ENCODE peak calls at places on chromosomes 7 and 10, in nine cellular contexts. One of them, this sample, is unnamed.

GRCh38 chr7:99380032-99380822 is 5.7 kb downstream of the ARPC1B start:
- DNase-seq in activated T-cell treated with anti-CD3 and anti-CD28 coated beads for 48 hours: peak; percentile 41
- DNase-seq in stimulated activated CD4-positive, alpha-beta T cell treated with anti-CD3 and anti-CD28 coated beads, Interleukin-12 subunit alpha, Interleukin-12 subunit beta, amount 100 ng/mL, for 48 hours: peak; percentile 49
- DNase-seq in LoVo: no peak
- DNase-seq in psoas muscle: no peak
- DNase-seq in NCI-H2107: no peak
- DNase-seq in T-helper 22 cell: no peak
- DNase-seq in prostate gland: no peak
- DNase-seq in non-pigmented ciliary epithelial cell: no peak
- DNase-seq in this sample: no peak

GRCh38 chr7:77284005-77284404 is 84.4 kb upstream of the FGL2 start:
- DNase-seq in non-pigmented ciliary epithelial cell: no peak
- DNase-seq in NCI-H2107: no peak
- DNase-seq in LoVo: no peak
- DNase-seq in T-helper 22 cell: no peak
- DNase-seq in psoas muscle: no peak
- DNase-seq in activated T-cell treated with anti-CD3 and anti-CD28 coated beads for 48 hours: no peak
- DNase-seq in stimulated activated CD4-positive, alpha-beta T cell treated with anti-CD3 and anti-CD28 coated beads, Interleukin-12 subunit alpha, Interleukin-12 subunit beta, amount 100 ng/mL, for 48 hours: no peak
- DNase-seq in prostate gland: no peak
- DNase-seq in this sample: no peak

GRCh38 chr10:119412831-119413737 is 129.4 kb downstream of the RGS10 start:
- DNase-seq in NCI-H2107: no peak
- DNase-seq in prostate gland: no peak
- DNase-seq in non-pigmented ciliary epithelial cell: no peak
- DNase-seq in stimulated activated CD4-positive, alpha-beta T cell treated with anti-CD3 and anti-CD28 coated beads, Interleukin-12 subunit alpha, Interleukin-12 subunit beta, amount 100 ng/mL, for 48 hours: no peak
- DNase-seq in T-helper 22 cell: no peak
- DNase-seq in psoas muscle: no peak
- DNase-seq in activated T-cell treated with anti-CD3 and anti-CD28 coated beads for 48 hours: no peak
- DNase-seq in LoVo: no peak
- DNase-seq in this sample: no peak

GRCh38 chr10:71542476-71542875 is 145.8 kb downstream of the CDH23 start:
- DNase-seq in LoVo: no peak
- DNase-seq in NCI-H2107: no peak
- DNase-seq in prostate gland: peak; percentile 12
- DNase-seq in psoas muscle: no peak
- DNase-seq in activated T-cell treated with anti-CD3 and anti-CD28 coated beads for 48 hours: no peak
- DNase-seq in T-helper 22 cell: no peak
- DNase-seq in stimulated activated CD4-positive, alpha-beta T cell treated with anti-CD3 and anti-CD28 coated beads, Interleukin-12 subunit alpha, Interleukin-12 subunit beta, amount 100 ng/mL, for 48 hours: no peak
- DNase-seq in non-pigmented ciliary epithelial cell: no peak
- DNase-seq in this sample: no peak

GRCh38 chr7:32937344-32938174 is 19.7 kb upstream of the FKBP9 start:
- DNase-seq in non-pigmented ciliary epithelial cell: no peak
- DNase-seq in activated T-cell treated with anti-CD3 and anti-CD28 coated beads for 48 hours: no peak
- DNase-seq in stimulated activated CD4-positive, alpha-beta T cell treated with anti-CD3 and anti-CD28 coated beads, Interleukin-12 subunit alpha, Interleukin-12 subunit beta, amount 100 ng/mL, for 48 hours: no peak
- DNase-seq in prostate gland: peak; percentile 21
- DNase-seq in LoVo: no peak
- DNase-seq in NCI-H2107: no peak
- DNase-seq in T-helper 22 cell: no peak
- DNase-seq in psoas muscle: peak; percentile 65
- DNase-seq in this sample: no peak

GRCh38 chr10:114044251-114045070 is 795 bp downstream of the ADRB1 start:
- DNase-seq in prostate gland: no peak
- DNase-seq in LoVo: no peak
- DNase-seq in psoas muscle: peak; percentile 51
- DNase-seq in stimulated activated CD4-positive, alpha-beta T cell treated with anti-CD3 and anti-CD28 coated beads, Interleukin-12 subunit alpha, Interleukin-12 subunit beta, amount 100 ng/mL, for 48 hours: no peak
- DNase-seq in NCI-H2107: no peak
- DNase-seq in non-pigmented ciliary epithelial cell: no peak
- DNase-seq in activated T-cell treated with anti-CD3 and anti-CD28 coated beads for 48 hours: no peak
- DNase-seq in T-helper 22 cell: no peak
- DNase-seq in this sample: peak; percentile 9

GRCh38 chr10:3172081-3172445 is 519 bp downstream of the PITRM1 start:
- DNase-seq in prostate gland: no peak
- DNase-seq in psoas muscle: no peak
- DNase-seq in non-pigmented ciliary epithelial cell: peak; percentile 42
- DNase-seq in LoVo: peak; percentile 35
- DNase-seq in stimulated activated CD4-positive, alpha-beta T cell treated with anti-CD3 and anti-CD28 coated beads, Interleukin-12 subunit alpha, Interleukin-12 subunit beta, amount 100 ng/mL, for 48 hours: peak; percentile 40
- DNase-seq in T-helper 22 cell: no peak
- DNase-seq in activated T-cell treated with anti-CD3 and anti-CD28 coated beads for 48 hours: no peak
- DNase-seq in NCI-H2107: no peak
- DNase-seq in this sample: no peak

GRCh38 chr10:18501610-18502009 is 149.8 kb downstream of the NSUN6 start:
- DNase-seq in NCI-H2107: no peak
- DNase-seq in T-helper 22 cell: no peak
- DNase-seq in prostate gland: no peak
- DNase-seq in psoas muscle: no peak
- DNase-seq in stimulated activated CD4-positive, alpha-beta T cell treated with anti-CD3 and anti-CD28 coated beads, Interleukin-12 subunit alpha, Interleukin-12 subunit beta, amount 100 ng/mL, for 48 hours: no peak
- DNase-seq in LoVo: no peak
- DNase-seq in non-pigmented ciliary epithelial cell: no peak
- DNase-seq in activated T-cell treated with anti-CD3 and anti-CD28 coated beads for 48 hours: no peak
- DNase-seq in this sample: no peak

GRCh38 chr10:80498039-80498832 is 39.5 kb upstream of the SH2D4B start:
- DNase-seq in T-helper 22 cell: no peak
- DNase-seq in prostate gland: no peak
- DNase-seq in non-pigmented ciliary epithelial cell: no peak
- DNase-seq in NCI-H2107: no peak
- DNase-seq in stimulated activated CD4-positive, alpha-beta T cell treated with anti-CD3 and anti-CD28 coated beads, Interleukin-12 subunit alpha, Interleukin-12 subunit beta, amount 100 ng/mL, for 48 hours: no peak
- DNase-seq in psoas muscle: peak; percentile 35
- DNase-seq in LoVo: no peak
- DNase-seq in activated T-cell treated with anti-CD3 and anti-CD28 coated beads for 48 hours: no peak
- DNase-seq in this sample: peak; percentile 43

GRCh38 chr10:110387617-110387982 is 82.9 kb upstream of the SMNDC1 start:
- DNase-seq in stimulated activated CD4-positive, alpha-beta T cell treated with anti-CD3 and anti-CD28 coated beads, Interleukin-12 subunit alpha, Interleukin-12 subunit beta, amount 100 ng/mL, for 48 hours: no peak
- DNase-seq in prostate gland: no peak
- DNase-seq in NCI-H2107: no peak
- DNase-seq in non-pigmented ciliary epithelial cell: no peak
- DNase-seq in LoVo: no peak
- DNase-seq in activated T-cell treated with anti-CD3 and anti-CD28 coated beads for 48 hours: no peak
- DNase-seq in T-helper 22 cell: no peak
- DNase-seq in psoas muscle: no peak
- DNase-seq in this sample: no peak

GRCh38 chr7:82726038-82726800 is 282.6 kb upstream of the CACNA2D1 start:
- DNase-seq in LoVo: no peak
- DNase-seq in non-pigmented ciliary epithelial cell: no peak
- DNase-seq in psoas muscle: no peak
- DNase-seq in T-helper 22 cell: no peak
- DNase-seq in activated T-cell treated with anti-CD3 and anti-CD28 coated beads for 48 hours: no peak
- DNase-seq in prostate gland: no peak
- DNase-seq in stimulated activated CD4-positive, alpha-beta T cell treated with anti-CD3 and anti-CD28 coated beads, Interleukin-12 subunit alpha, Interleukin-12 subunit beta, amount 100 ng/mL, for 48 hours: no peak
- DNase-seq in NCI-H2107: no peak
- DNase-seq in this sample: no peak

GRCh38 chr7:70060298-70061068 is 462.2 kb downstream of the AUTS2 start:
- DNase-seq in T-helper 22 cell: no peak
- DNase-seq in psoas muscle: no peak
- DNase-seq in NCI-H2107: no peak
- DNase-seq in activated T-cell treated with anti-CD3 and anti-CD28 coated beads for 48 hours: no peak
- DNase-seq in non-pigmented ciliary epithelial cell: no peak
- DNase-seq in prostate gland: no peak
- DNase-seq in stimulated activated CD4-positive, alpha-beta T cell treated with anti-CD3 and anti-CD28 coated beads, Interleukin-12 subunit alpha, Interleukin-12 subunit beta, amount 100 ng/mL, for 48 hours: no peak
- DNase-seq in LoVo: no peak
- DNase-seq in this sample: peak; percentile 48

GRCh38 chr7:28155019-28155660 is 25.5 kb downstream of the JAZF1 start:
- DNase-seq in prostate gland: no peak
- DNase-seq in NCI-H2107: no peak
- DNase-seq in T-helper 22 cell: no peak
- DNase-seq in activated T-cell treated with anti-CD3 and anti-CD28 coated beads for 48 hours: no peak
- DNase-seq in LoVo: no peak
- DNase-seq in psoas muscle: no peak
- DNase-seq in stimulated activated CD4-positive, alpha-beta T cell treated with anti-CD3 and anti-CD28 coated beads, Interleukin-12 subunit alpha, Interleukin-12 subunit beta, amount 100 ng/mL, for 48 hours: no peak
- DNase-seq in non-pigmented ciliary epithelial cell: no peak
- DNase-seq in this sample: no peak

GRCh38 chr7:106039486-106040060 is 72.5 kb downstream of the SYPL1 start:
- DNase-seq in T-helper 22 cell: no peak
- DNase-seq in non-pigmented ciliary epithelial cell: no peak
- DNase-seq in LoVo: no peak
- DNase-seq in stimulated activated CD4-positive, alpha-beta T cell treated with anti-CD3 and anti-CD28 coated beads, Interleukin-12 subunit alpha, Interleukin-12 subunit beta, amount 100 ng/mL, for 48 hours: no peak
- DNase-seq in psoas muscle: no peak
- DNase-seq in prostate gland: no peak
- DNase-seq in activated T-cell treated with anti-CD3 and anti-CD28 coated beads for 48 hours: no peak
- DNase-seq in NCI-H2107: no peak
- DNase-seq in this sample: peak; percentile 83

GRCh38 chr7:129773328-129773731 is 161.8 kb downstream of the NRF1 start:
- DNase-seq in prostate gland: no peak
- DNase-seq in activated T-cell treated with anti-CD3 and anti-CD28 coated beads for 48 hours: no peak
- DNase-seq in psoas muscle: no peak
- DNase-seq in stimulated activated CD4-positive, alpha-beta T cell treated with anti-CD3 and anti-CD28 coated beads, Interleukin-12 subunit alpha, Interleukin-12 subunit beta, amount 100 ng/mL, for 48 hours: no peak
- DNase-seq in NCI-H2107: no peak
- DNase-seq in non-pigmented ciliary epithelial cell: no peak
- DNase-seq in LoVo: no peak
- DNase-seq in T-helper 22 cell: no peak
- DNase-seq in this sample: no peak

GRCh38 chr10:123721441-123722049 is 55.4 kb downstream of the GPR26 start:
- DNase-seq in T-helper 22 cell: no peak
- DNase-seq in non-pigmented ciliary epithelial cell: no peak
- DNase-seq in prostate gland: no peak
- DNase-seq in psoas muscle: no peak
- DNase-seq in LoVo: no peak
- DNase-seq in stimulated activated CD4-positive, alpha-beta T cell treated with anti-CD3 and anti-CD28 coated beads, Interleukin-12 subunit alpha, Interleukin-12 subunit beta, amount 100 ng/mL, for 48 hours: no peak
- DNase-seq in activated T-cell treated with anti-CD3 and anti-CD28 coated beads for 48 hours: no peak
- DNase-seq in NCI-H2107: no peak
- DNase-seq in this sample: no peak

GRCh38 chr10:84574101-84574500 is 245.7 kb downstream of the CCSER2 start:
- DNase-seq in stimulated activated CD4-positive, alpha-beta T cell treated with anti-CD3 and anti-CD28 coated beads, Interleukin-12 subunit alpha, Interleukin-12 subunit beta, amount 100 ng/mL, for 48 hours: no peak
- DNase-seq in LoVo: no peak
- DNase-seq in psoas muscle: no peak
- DNase-seq in activated T-cell treated with anti-CD3 and anti-CD28 coated beads for 48 hours: no peak
- DNase-seq in T-helper 22 cell: no peak
- DNase-seq in non-pigmented ciliary epithelial cell: no peak
- DNase-seq in NCI-H2107: no peak
- DNase-seq in prostate gland: no peak
- DNase-seq in this sample: no peak

GRCh38 chr7:77699056-77699455 is 2.8 kb downstream of the RSBN1L start:
- DNase-seq in activated T-cell treated with anti-CD3 and anti-CD28 coated beads for 48 hours: no peak
- DNase-seq in prostate gland: no peak
- DNase-seq in T-helper 22 cell: no peak
- DNase-seq in stimulated activated CD4-positive, alpha-beta T cell treated with anti-CD3 and anti-CD28 coated beads, Interleukin-12 subunit alpha, Interleukin-12 subunit beta, amount 100 ng/mL, for 48 hours: no peak
- DNase-seq in NCI-H2107: no peak
- DNase-seq in non-pigmented ciliary epithelial cell: no peak
- DNase-seq in psoas muscle: no peak
- DNase-seq in LoVo: no peak
- DNase-seq in this sample: no peak